ENCODE peak calls at places on chromosomes 7 and 10, in six cellular contexts. H, P, K, U, M and O are unnamed samples.

GRCh38 chr10:28710227-28710889 is 33.0 kb downstream of the BAMBI start:
- DNase-seq in H (no peak), P (no peak), K (no peak), U (peak), M (no peak), O (no peak)

GRCh38 chr7:127532151-127532550 is 53.2 kb downstream of the GCC1 start:
- DNase-seq in H (no peak), P (no peak), K (no peak), U (no peak), M (no peak), O (no peak)

GRCh38 chr10:17779761-17780160 is 27.8 kb downstream of the TMEM236 start:
- DNase-seq in H (no peak), P (no peak), K (no peak), U (no peak), M (no peak), O (no peak)

GRCh38 chr7:101644879-101645278 is 15.8 kb upstream of the MYL10 start:
- DNase-seq in H (no peak), P (no peak), K (no peak), U (no peak), M (no peak), O (no peak)

GRCh38 chr7:133052826-133053225 is 29.1 kb downstream of the CHCHD3 start:
- DNase-seq in H (no peak), P (no peak), K (no peak), U (no peak), M (no peak), O (no peak)

GRCh38 chr7:20200965-20201364 is 16.2 kb downstream of the MACC1 start:
- DNase-seq in H (no peak), P (no peak), K (no peak), U (no peak), M (no peak), O (no peak)

GRCh38 chr10:100810835-100811116 is 65.4 kb downstream of the PAX2 start:
- DNase-seq in H (no peak), P (no peak), K (no peak), U (no peak), M (no peak), O (no peak)

GRCh38 chr7:105353752-105354328 is 34.9 kb downstream of the SRPK2 start:
- DNase-seq in H (no peak), P (no peak), K (no peak), U (peak), M (no peak), O (no peak)

GRCh38 chr7:107404740-107405537 is 64.9 kb upstream of the GPR22 start:
- DNase-seq in H (peak), P (no peak), K (no peak), U (no peak), M (no peak), O (peak)

GRCh38 chr10:92544296-92544695 is 29.6 kb downstream of the IDE start:
- DNase-seq in H (peak), P (no peak), K (peak), U (peak), M (no peak), O (no peak)

GRCh38 chr10:102612964-102613275 is 31.4 kb upstream of the TRIM8 start:
- DNase-seq in H (no peak), P (no peak), K (no peak), U (no peak), M (no peak), O (no peak)

GRCh38 chr7:2966466-2967078 is 77.1 kb downstream of the CARD11 start:
- DNase-seq in H (no peak), P (peak), K (no peak), U (no peak), M (no peak), O (no peak)

GRCh38 chr7:149843566-149843965 is 5.4 kb downstream of the ZNF862 start:
- DNase-seq in H (no peak), P (no peak), K (no peak), U (no peak), M (no peak), O (no peak)

GRCh38 chr7:117169907-117170306 is 153.0 kb downstream of the WNT2 start:
- DNase-seq in H (no peak), P (no peak), K (no peak), U (no peak), M (no peak), O (no peak)

GRCh38 chr10:124624875-124625274 is 119.3 kb downstream of the FAM53B start:
- DNase-seq in H (no peak), P (no peak), K (no peak), U (no peak), M (no peak), O (no peak)

GRCh38 chr7:89958525-89959068 is 195.7 kb upstream of the STEAP1 start:
- DNase-seq in H (no peak), P (no peak), K (no peak), U (no peak), M (no peak), O (no peak)

GRCh38 chr7:152522551-152522950 is 86.7 kb upstream of the KMT2C start:
- DNase-seq in H (no peak), P (no peak), K (no peak), U (no peak), M (no peak), O (no peak)

GRCh38 chr7:110130669-110131068 is 960.3 kb upstream of the LRRN3 start:
- DNase-seq in H (no peak), P (no peak), K (peak), U (no peak), M (no peak), O (no peak)

GRCh38 chr10:10623958-10624590 is 393.6 kb upstream of the CELF2 start:
- DNase-seq in H (no peak), P (no peak), K (no peak), U (no peak), M (no peak), O (no peak)

GRCh38 chr10:91389636-91390512 is 20.3 kb upstream of the HECTD2 start:
- DNase-seq in H (peak), P (no peak), K (peak), U (peak), M (no peak), O (peak)

GRCh38 chr7:51301806-51302205 is 14.8 kb downstream of the COBL start:
- DNase-seq in H (no peak), P (no peak), K (no peak), U (no peak), M (no peak), O (no peak)

GRCh38 chr7:70408477-70408876 is 723.5 kb upstream of the GALNT17 start:
- DNase-seq in H (no peak), P (no peak), K (no peak), U (no peak), M (no peak), O (no peak)

GRCh38 chr7:83446126-83446675 is 202.7 kb downstream of the SEMA3E start:
- DNase-seq in H (no peak), P (no peak), K (no peak), U (no peak), M (no peak), O (no peak)

GRCh38 chr10:97498841-97499560 is at the start of gene UBTD1:
- DNase-seq in H (peak), P (peak), K (peak), U (peak), M (no peak), O (peak)

GRCh38 chr10:97500297-97500575 is 1.5 kb downstream of the UBTD1 start:
- DNase-seq in H (no peak), P (no peak), K (no peak), U (no peak), M (no peak), O (no peak)

GRCh38 chr10:97497572-97498075 is 598 bp downstream of the MMS19 start:
- DNase-seq in H (peak), P (peak), K (peak), U (peak), M (no peak), O (peak)

GRCh38 chr10:97498076-97498840 is at the start of gene MMS19:
- DNase-seq in H (peak), P (peak), K (peak), U (peak), M (peak), O (peak)

GRCh38 chr10:97499561-97500296 is 1.0 kb downstream of the UBTD1 start:
- DNase-seq in H (peak), P (no peak), K (peak), U (peak), M (no peak), O (no peak)
- H2BK120ac ChIP-seq in H (no peak), P (no peak), K (peak), U (peak), M (no peak), O (no peak)

DNA sequence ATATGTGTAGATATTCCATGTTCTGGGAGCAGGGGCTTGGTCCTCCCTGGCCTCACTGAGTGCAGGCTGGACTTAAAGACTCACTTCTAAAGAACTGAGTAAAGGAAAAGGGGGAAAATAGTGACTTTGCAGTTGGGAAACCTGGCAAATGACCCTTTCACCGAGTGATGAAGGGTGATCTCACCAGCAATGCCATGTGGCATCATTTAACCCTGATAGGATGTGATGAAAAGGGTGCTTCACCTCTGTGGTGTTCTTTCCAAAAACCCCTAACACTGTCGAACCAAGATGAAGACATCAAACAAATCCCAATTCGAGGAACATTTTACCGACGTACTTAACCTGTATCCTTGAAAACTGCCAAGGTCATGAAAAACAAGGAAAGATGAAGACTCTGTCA is 71.9 kb downstream of the AOAH start:
- DNase-seq in H (no peak), P (no peak), K (peak), U (no peak), M (no peak), O (no peak)
- H2BK15ac ChIP-seq in H (no peak), P (no peak), K (no peak), U (no peak), M (peak), O (no peak)

GRCh38 chr7:41702635-41703371 is at the start of gene INHBA:
- DNase-seq in H (no peak), P (no peak), K (peak), U (peak), M (no peak), O (no peak)

GRCh38 chr7:41699532-41699931 is 3.4 kb downstream of the INHBA start:
- DNase-seq in H (peak), P (no peak), K (peak), U (peak), M (no peak), O (no peak)

GRCh38 chr7:41701542-41701941 is 1.3 kb downstream of the INHBA start:
- DNase-seq in H (no peak), P (no peak), K (peak), U (peak), M (no peak), O (no peak)

GRCh38 chr7:41700044-41700471 is 2.8 kb downstream of the INHBA start:
- DNase-seq in H (no peak), P (no peak), K (peak), U (peak), M (no peak), O (no peak)

DNA sequence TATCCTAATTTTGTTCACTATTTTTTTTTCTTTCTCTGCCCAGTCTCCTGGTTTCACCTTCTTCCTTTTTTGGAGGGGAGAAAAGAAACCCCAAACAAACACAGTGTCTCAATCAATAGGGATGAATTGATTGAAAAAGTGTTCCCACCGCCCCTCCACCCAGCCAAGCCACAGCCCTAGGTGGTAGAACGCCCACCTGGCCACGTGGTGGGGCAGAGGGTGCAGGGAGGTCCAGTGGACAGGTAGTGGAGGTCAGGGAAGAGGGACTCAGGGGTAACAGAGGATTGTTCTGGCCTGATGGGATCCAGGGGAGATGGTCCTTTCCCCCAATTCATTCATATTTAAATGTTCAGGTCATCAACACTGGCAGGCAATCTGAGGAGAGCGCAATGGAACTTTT is 1.8 kb downstream of the INHBA start:
- DNase-seq in H (no peak), P (no peak), K (no peak), U (no peak), M (no peak), O (no peak)
- H3K23ac ChIP-seq in H (no peak), P (no peak), K (peak), U (no peak), M (no peak), O (no peak)

GRCh38 chr7:76086070-76086469 is 38.2 kb downstream of the MDH2 start:
- DNase-seq in H (no peak), P (no peak), K (peak), U (peak), M (no peak), O (no peak)
- H2BK120ac ChIP-seq in H (no peak), P (no peak), K (peak), U (no peak), M (no peak), O (no peak)